ENCODE peak calls at places on chromosomes 5 and 9, in seven cellular contexts. E is NB4, B is ascending aorta, X is AG10803, R is fibroblast of lung, S is left ventricle myocardium inferior, P is body of pancreas. I is an unnamed sample.

GRCh38 chr5:333945-334344 is 12.4 kb downstream of the AHRR start:
- DNase-seq in P (no peak), R (no peak), E (no peak), X (no peak), S (no peak), B (no peak), I (no peak)

GRCh38 chr5:136040746-136041415 is 12.1 kb downstream of the TGFBI start:
- DNase-seq in P (no peak), S (no peak), B (no peak), X (no peak), E (no peak), R (no peak), I (no peak)

GRCh38 chr9:122228191-122228905 is 409 bp downstream of the LHX6 start:
- DNase-seq in X (no peak), E (peak), B (no peak), S (no peak), P (no peak), R (no peak), I (no peak)

GRCh38 chr5:134577796-134578577 is 52.5 kb downstream of the JADE2 start:
- DNase-seq in E (peak), B (no peak), S (peak), R (peak), X (peak), P (peak), I (peak)

GRCh38 chr5:2998106-2998505 is 246.6 kb upstream of the IRX2 start:
- DNase-seq in P (no peak), S (no peak), X (no peak), B (no peak), E (no peak), R (no peak), I (no peak)

GRCh38 chr5:44951371-44951770 is 142.6 kb downstream of the MRPS30 start:
- DNase-seq in R (no peak), P (no peak), B (no peak), E (no peak), S (no peak), X (peak), I (no peak)

GRCh38 chr9:123419721-123420559 is 63.9 kb downstream of the CRB2 start:
- DNase-seq in P (no peak), E (no peak), X (no peak), S (no peak), R (no peak), B (no peak), I (peak)

GRCh38 chr5:123035320-123035949 is 1.1 kb downstream of the PPIC start:
- DNase-seq in R (peak), S (peak), X (peak), P (peak), E (no peak), B (no peak), I (no peak)

GRCh38 chr5:53321073-53321472 is 159.4 kb upstream of the FST start:
- DNase-seq in S (no peak), P (no peak), X (no peak), B (no peak), E (no peak), R (no peak), I (no peak)

GRCh38 chr9:129584136-129584535 is 36.8 kb downstream of the C9orf50 start:
- DNase-seq in B (no peak), P (peak), R (peak), S (peak), X (peak), E (peak), I (peak)

GRCh38 chr5:10679336-10679988 is 81.6 kb downstream of the DAP start:
- DNase-seq in R (no peak), B (no peak), P (no peak), E (no peak), X (no peak), S (no peak), I (no peak)

GRCh38 chr5:9507974-9508373 is 37.9 kb downstream of the SEMA5A start:
- DNase-seq in B (no peak), R (peak), X (peak), S (no peak), P (no peak), E (no peak), I (no peak)

GRCh38 chr9:123282343-123283047 is 14.1 kb upstream of the STRBP start:
- DNase-seq in R (no peak), P (peak), X (no peak), B (no peak), S (peak), E (no peak), I (no peak)

GRCh38 chr5:72453260-72453775 is 53.9 kb downstream of the ZNF366 start:
- DNase-seq in X (no peak), B (no peak), S (no peak), P (no peak), R (no peak), E (no peak), I (no peak)

GRCh38 chr5:180467028-180467427 is 27.2 kb upstream of the CNOT6 start:
- DNase-seq in B (no peak), P (peak), E (no peak), R (peak), X (peak), S (peak), I (no peak)

GRCh38 chr5:80860934-80861613 is 99.1 kb upstream of the RASGRF2 start:
- DNase-seq in B (no peak), S (no peak), X (peak), P (no peak), R (no peak), E (no peak), I (no peak)

GRCh38 chr5:68661237-68661636 is 432.6 kb upstream of the SLC30A5 start:
- DNase-seq in R (peak), P (no peak), E (peak), S (no peak), B (no peak), X (peak), I (no peak)

GRCh38 chr9:114804504-114804903 is 1.3 kb downstream of the TNFSF15 start:
- DNase-seq in R (peak), B (no peak), S (no peak), E (peak), X (peak), P (peak), I (no peak)

GRCh38 chr5:9799601-9800000 is 169.4 kb upstream of the TAS2R1 start:
- DNase-seq in B (no peak), X (no peak), E (no peak), R (peak), P (no peak), S (no peak), I (no peak)

GRCh38 chr9:95641591-95641990 is 124.8 kb upstream of the PTCH1 start:
- DNase-seq in X (no peak), B (no peak), R (peak), P (no peak), E (no peak), S (no peak), I (no peak)

GRCh38 chr5:59124983-59125960 is 542.4 kb downstream of the RAB3C start:
- DNase-seq in R (peak), X (peak), B (no peak), P (no peak), S (no peak), E (no peak), I (no peak)

GRCh38 chr9:117828466-117828865 is 124.3 kb downstream of the TLR4 start:
- DNase-seq in B (no peak), E (no peak), S (no peak), P (no peak), X (no peak), R (no peak), I (no peak)

GRCh38 chr9:73083519-73083918 is 68.1 kb upstream of the ANXA1 start:
- DNase-seq in B (no peak), E (no peak), R (no peak), P (no peak), S (no peak), X (no peak), I (no peak)

GRCh38 chr9:115109486-115109885 is 8.5 kb downstream of the TNC start:
- DNase-seq in B (no peak), E (no peak), X (peak), P (no peak), S (no peak), R (peak), I (no peak)

GRCh38 chr5:118551031-118551430 is 437.3 kb downstream of the DTWD2 start:
- DNase-seq in X (peak), S (no peak), B (no peak), R (no peak), P (no peak), E (no peak), I (no peak)

GRCh38 chr9:118316831-118317230 is 612.6 kb downstream of the TLR4 start:
- DNase-seq in B (no peak), X (no peak), P (no peak), E (no peak), R (no peak), S (no peak), I (no peak)

GRCh38 chr9:86557063-86557766 is 203.0 kb upstream of the TUT7 start:
- DNase-seq in E (peak), R (peak), P (peak), X (peak), S (no peak), B (no peak), I (no peak)

GRCh38 chr5:126043684-126044083 is 379.5 kb upstream of the GRAMD2B start:
- DNase-seq in B (no peak), S (no peak), R (no peak), P (peak), E (no peak), X (no peak), I (no peak)

GRCh38 chr5:78598973-78599372 is 49.6 kb downstream of the LHFPL2 start:
- DNase-seq in S (no peak), B (no peak), P (no peak), E (no peak), X (no peak), R (no peak), I (no peak)

GRCh38 chr9:127976943-127977871 is 3.6 kb downstream of the EEIG1 start:
- DNase-seq in S (no peak), P (no peak), R (no peak), X (no peak), E (no peak), B (no peak), I (no peak)

GRCh38 chr9:96515629-96516470 is 65.9 kb downstream of the HABP4 start:
- DNase-seq in E (no peak), S (no peak), R (peak), X (peak), P (no peak), B (no peak), I (no peak)

GRCh38 chr5:181024245-181025029 is 15.6 kb upstream of the BTNL9 start:
- DNase-seq in P (no peak), B (no peak), S (no peak), R (no peak), E (no peak), X (no peak), I (no peak)

GRCh38 chr9:108662090-108662875 is 193.5 kb downstream of the ACTL7B start:
- DNase-seq in S (no peak), E (peak), B (no peak), P (no peak), R (no peak), X (peak), I (no peak)

GRCh38 chr5:141507387-141508091 is 18.7 kb downstream of the PCDHGC5 start:
- DNase-seq in P (no peak), E (peak), X (peak), R (peak), S (peak), B (no peak), I (no peak)

GRCh38 chr5:78792342-78793055 is 143.9 kb upstream of the LHFPL2 start:
- DNase-seq in E (no peak), P (no peak), S (no peak), R (no peak), X (no peak), B (no peak), I (no peak)

GRCh38 chr5:136840601-136841000 is 475.3 kb upstream of the TRPC7 start:
- DNase-seq in B (no peak), R (no peak), S (no peak), E (no peak), X (no peak), P (no peak), I (no peak)

GRCh38 chr5:92313385-92313784 is 930.3 kb upstream of the ARRDC3 start:
- DNase-seq in X (no peak), P (no peak), S (no peak), B (no peak), E (no peak), R (no peak), I (no peak)

GRCh38 chr5:92308679-92309078 is 925.6 kb upstream of the ARRDC3 start:
- DNase-seq in B (no peak), R (no peak), E (no peak), P (no peak), X (no peak), S (no peak), I (no peak)

GRCh38 chr5:92309336-92309991 is 926.3 kb upstream of the ARRDC3 start:
- DNase-seq in X (peak), S (no peak), P (no peak), B (no peak), R (peak), E (peak), I (no peak)
- TF ChIP-seq CTCF in X (peak), S (peak), P (peak), B (no peak), R (peak), E (peak), I (no peak)

DNA sequence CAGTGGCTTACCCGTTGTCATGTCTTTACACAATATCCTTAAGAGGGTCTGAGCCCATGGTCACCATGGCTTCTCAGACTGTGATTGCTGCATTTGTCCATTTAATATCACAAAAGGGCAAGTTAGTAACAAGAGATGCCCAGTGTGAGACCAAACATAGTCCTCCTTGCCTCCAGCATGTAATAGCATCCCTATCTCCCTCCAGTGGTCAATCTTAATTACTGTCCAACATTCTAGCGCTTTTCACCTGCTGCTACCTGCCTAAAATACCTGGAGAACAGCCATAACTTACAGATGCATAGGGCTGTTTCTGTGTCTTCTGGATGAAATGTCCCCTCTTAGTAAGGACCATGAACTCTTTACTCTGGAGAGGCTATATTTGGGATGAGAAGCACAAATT is 267.2 kb upstream of the DAB2 start:
- DNase-seq in E (no peak), R (no peak), X (no peak), B (no peak), S (no peak), P (no peak), I (no peak)
- TF ChIP-seq CTCF in E (no peak), R (peak), X (peak), B (no peak), S (no peak), P (peak), I (no peak)

DNA sequence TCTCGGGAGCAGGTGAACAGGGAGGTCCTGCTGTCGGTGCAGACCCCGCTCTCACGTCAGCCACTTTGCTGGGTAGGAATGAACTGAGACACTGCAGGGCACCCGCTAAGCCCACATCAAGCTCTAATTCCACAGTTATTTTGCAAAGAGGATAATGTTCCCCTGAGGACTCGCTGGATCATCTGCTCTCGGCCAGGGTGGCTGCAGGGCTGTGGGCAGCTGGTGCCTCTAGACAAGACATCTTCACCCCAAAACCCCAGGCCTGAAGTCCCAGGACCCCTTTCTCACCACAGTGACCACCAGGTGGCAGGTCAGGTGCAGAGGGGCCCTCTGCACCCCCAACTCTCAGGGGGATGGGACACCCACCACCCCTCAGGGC is 135.1 kb upstream of the PPP1R26 start:
- DNase-seq in R (no peak), S (no peak), E (no peak), P (no peak), X (no peak), B (no peak), I (peak)
- TF ChIP-seq CTCF in R (no peak), S (no peak), E (no peak), P (no peak), X (no peak), B (no peak), I (no peak)

DNA sequence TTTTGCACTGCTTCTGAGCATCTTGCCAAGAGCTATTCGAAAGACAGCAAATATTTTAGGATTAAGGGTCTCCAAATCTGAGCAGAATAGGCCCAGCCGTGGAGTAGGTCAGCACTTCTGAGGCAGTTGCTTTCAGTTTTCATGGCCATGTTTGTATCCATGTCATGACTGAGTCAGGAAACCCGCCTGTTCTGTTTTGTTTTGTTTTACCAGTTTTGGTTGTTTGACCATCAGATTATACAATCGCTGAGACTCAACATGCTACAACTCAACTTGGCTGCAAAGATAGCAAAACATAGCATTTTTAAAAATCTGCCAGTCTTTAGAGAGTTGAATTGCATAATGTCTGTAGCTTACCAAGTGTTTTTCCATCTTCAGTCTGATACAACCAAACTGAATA is 185.2 kb upstream of the ZNF462 start:
- DNase-seq in X (no peak), S (no peak), R (no peak), E (no peak), B (no peak), P (no peak), I (no peak)
- TF ChIP-seq CTCF in X (no peak), S (no peak), R (no peak), E (no peak), B (no peak), P (no peak), I (no peak)

DNA sequence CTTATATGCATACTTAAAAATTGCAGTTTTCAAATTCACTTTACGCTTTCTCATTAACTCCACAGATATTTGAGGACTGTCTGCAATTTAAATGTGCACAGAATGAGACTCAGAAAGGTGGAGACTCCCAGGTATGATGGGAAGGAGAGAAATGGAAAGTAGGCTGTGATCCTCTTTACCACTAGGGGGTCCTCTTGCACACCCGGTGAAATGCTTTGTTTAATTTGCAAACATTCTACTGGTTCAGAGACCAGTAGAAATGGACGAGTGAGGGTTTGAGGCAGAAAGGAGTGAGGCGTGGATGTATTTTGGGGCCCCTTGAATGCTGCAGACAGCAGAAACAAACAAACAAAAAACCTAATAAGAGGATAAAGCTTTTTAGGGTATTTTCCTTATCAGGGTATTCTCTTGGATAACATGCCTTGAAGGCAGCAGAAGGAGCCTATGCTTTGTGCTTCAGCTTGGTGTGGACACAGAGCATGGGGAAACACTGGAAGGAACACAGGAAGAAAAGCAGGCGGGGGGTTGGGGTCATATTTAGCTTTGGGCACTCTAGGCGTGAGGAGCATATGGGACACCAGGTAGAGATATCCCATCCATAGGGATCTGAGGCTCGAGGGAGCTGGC is 410.1 kb downstream of the DMRT2 start:
- DNase-seq in B (no peak), S (no peak), P (peak), E (peak), R (no peak), X (no peak), I (no peak)
- TF ChIP-seq CTCF in B (no peak), S (peak), P (peak), E (peak), R (peak), X (peak), I (peak)

GRCh38 chr9:120608421-120608820 is 28.5 kb upstream of the CDK5RAP2 start:
- DNase-seq in B (no peak), S (no peak), P (no peak), E (no peak), X (no peak), R (no peak), I (no peak)

GRCh38 chr9:120603010-120603409 is 23.0 kb upstream of the CDK5RAP2 start:
- DNase-seq in B (no peak), P (no peak), R (no peak), S (no peak), E (no peak), X (no peak), I (no peak)

DNA sequence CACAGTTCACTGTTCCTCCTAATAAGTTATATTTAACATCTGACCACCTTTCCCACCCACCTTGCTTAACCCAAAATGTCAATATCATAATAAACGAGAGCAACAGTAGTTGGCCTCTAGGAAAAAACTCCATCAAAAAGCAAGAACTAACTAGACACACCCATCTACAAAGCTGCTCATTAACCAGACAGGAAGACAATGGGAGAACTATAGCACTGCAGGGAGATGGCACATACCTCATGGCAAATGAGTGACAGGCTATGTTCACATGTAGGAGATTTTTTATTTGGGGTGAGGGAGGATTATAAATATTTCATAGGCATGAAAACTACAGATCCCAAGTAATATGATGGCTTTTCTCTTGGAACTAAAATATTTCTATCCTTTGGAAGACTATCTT is 23.6 kb upstream of the CDK5RAP2 start:
- DNase-seq in X (no peak), S (no peak), P (no peak), R (no peak), B (no peak), E (no peak), I (no peak)
- TF ChIP-seq CTCF in X (no peak), S (no peak), P (no peak), R (no peak), B (no peak), E (no peak), I (no peak)

DNA sequence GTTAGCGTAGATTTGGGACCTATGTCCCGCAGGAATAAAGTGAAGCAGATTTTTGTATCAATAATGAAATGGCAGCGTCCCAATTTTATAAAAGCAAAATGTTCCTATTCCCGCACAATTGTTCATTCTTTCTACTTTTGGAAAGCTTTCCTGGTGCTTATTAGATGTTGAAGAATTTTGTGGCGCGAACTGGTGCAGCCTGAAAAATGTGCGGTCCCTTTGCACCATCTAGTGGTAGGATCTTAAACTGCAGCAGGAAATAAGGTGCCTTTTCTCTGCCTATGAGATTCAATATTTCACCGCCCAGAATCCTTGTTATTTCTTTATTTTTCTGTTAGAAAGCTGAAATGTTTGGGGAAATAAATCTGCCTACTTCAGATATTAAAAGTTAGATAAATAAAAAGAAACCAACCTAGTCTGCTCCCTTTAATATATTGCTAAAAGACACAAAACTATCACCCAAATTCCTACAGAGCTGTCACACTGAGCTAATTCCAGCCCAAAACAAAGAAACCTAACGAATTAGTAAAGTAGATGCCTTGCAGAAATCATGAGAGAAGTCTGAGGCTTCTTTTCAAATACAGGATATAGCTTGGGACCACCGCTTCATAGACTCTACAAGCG is 122.4 kb upstream of the LMX1B start:
- DNase-seq in S (no peak), B (no peak), E (peak), P (peak), R (peak), X (peak), I (no peak)
- TF ChIP-seq CTCF in S (peak), B (peak), E (peak), P (peak), R (peak), X (peak), I (peak)

GRCh38 chr5:15500326-15500958 is 462 bp downstream of the FBXL7 start:
- DNase-seq in P (peak), S (peak), E (no peak), X (peak), R (peak), B (peak), I (no peak)
- TF ChIP-seq CTCF in P (no peak), S (no peak), E (no peak), X (no peak), R (no peak), B (no peak), I (no peak)

I was measured in CD14-positive monocyte.